ENCODE peak calls at places on chromosomes 7 and 10, in ten cellular contexts. One of them, this sample, is unnamed. For H3K4me1 and H3K36me3, the result is how much of the 10 kb centered on the place peaks cover.

GRCh38 chr7:79570904-79571303 is 117.4 kb upstream of the MAGI2 start:
- DNase-seq in Peyer's patch: no peak
- DNase-seq in NT2/D1: no peak
- DNase-seq in cardiac muscle cell: peak
- DNase-seq in effector memory CD4-positive, alpha-beta T cell: no peak
- DNase-seq in SK-N-SH: no peak
- DNase-seq in CD8-positive, alpha-beta memory T cell: no peak
- DNase-seq in GM23248: no peak
- DNase-seq in transverse colon: no peak
- DNase-seq in small intestine: no peak
- DNase-seq in this sample: no peak

GRCh38 chr10:23493711-23494110 is 54.8 kb downstream of the OTUD1 start:
- DNase-seq in SK-N-SH: no peak
- DNase-seq in NT2/D1: no peak
- DNase-seq in transverse colon: no peak
- DNase-seq in small intestine: no peak
- DNase-seq in cardiac muscle cell: no peak
- DNase-seq in effector memory CD4-positive, alpha-beta T cell: no peak
- DNase-seq in Peyer's patch: no peak
- DNase-seq in GM23248: no peak
- DNase-seq in CD8-positive, alpha-beta memory T cell: no peak
- DNase-seq in this sample: no peak

GRCh38 chr10:53579773-53580172 is 807.2 kb upstream of the MBL2 start:
- DNase-seq in CD8-positive, alpha-beta memory T cell: no peak
- DNase-seq in SK-N-SH: no peak
- DNase-seq in Peyer's patch: no peak
- DNase-seq in GM23248: no peak
- DNase-seq in effector memory CD4-positive, alpha-beta T cell: no peak
- DNase-seq in small intestine: no peak
- DNase-seq in transverse colon: no peak
- DNase-seq in NT2/D1: no peak
- DNase-seq in cardiac muscle cell: no peak
- DNase-seq in this sample: no peak

GRCh38 chr10:36094091-36094490 is 452.0 kb upstream of the FZD8 start:
- DNase-seq in SK-N-SH: no peak
- DNase-seq in CD8-positive, alpha-beta memory T cell: no peak
- DNase-seq in cardiac muscle cell: no peak
- DNase-seq in small intestine: no peak
- DNase-seq in Peyer's patch: no peak
- DNase-seq in GM23248: peak
- DNase-seq in NT2/D1: no peak
- DNase-seq in transverse colon: no peak
- DNase-seq in effector memory CD4-positive, alpha-beta T cell: no peak
- DNase-seq in this sample: no peak

GRCh38 chr10:110852255-110852896 is 19.4 kb upstream of the PDCD4 start:
- DNase-seq in SK-N-SH: no peak
- DNase-seq in CD8-positive, alpha-beta memory T cell: no peak
- DNase-seq in cardiac muscle cell: no peak
- DNase-seq in effector memory CD4-positive, alpha-beta T cell: no peak
- DNase-seq in Peyer's patch: peak
- DNase-seq in small intestine: peak
- DNase-seq in NT2/D1: no peak
- DNase-seq in GM23248: peak
- DNase-seq in transverse colon: no peak
- DNase-seq in this sample: peak

GRCh38 chr10:93420091-93420490 is 62.0 kb downstream of the MYOF start:
- DNase-seq in Peyer's patch: no peak
- DNase-seq in transverse colon: no peak
- DNase-seq in GM23248: no peak
- DNase-seq in cardiac muscle cell: peak
- DNase-seq in NT2/D1: no peak
- DNase-seq in effector memory CD4-positive, alpha-beta T cell: no peak
- DNase-seq in SK-N-SH: peak
- DNase-seq in small intestine: no peak
- DNase-seq in CD8-positive, alpha-beta memory T cell: no peak
- DNase-seq in this sample: no peak

GRCh38 chr10:14527134-14527780 is 196.5 kb upstream of the FRMD4A start:
- DNase-seq in Peyer's patch: no peak
- DNase-seq in cardiac muscle cell: no peak
- DNase-seq in effector memory CD4-positive, alpha-beta T cell: no peak
- DNase-seq in NT2/D1: no peak
- DNase-seq in CD8-positive, alpha-beta memory T cell: no peak
- DNase-seq in SK-N-SH: no peak
- DNase-seq in GM23248: no peak
- DNase-seq in transverse colon: no peak
- DNase-seq in small intestine: no peak
- DNase-seq in this sample: no peak

GRCh38 chr10:103592186-103593021 is 98.9 kb downstream of the NEURL1 start:
- DNase-seq in cardiac muscle cell: peak
- DNase-seq in effector memory CD4-positive, alpha-beta T cell: no peak
- DNase-seq in CD8-positive, alpha-beta memory T cell: no peak
- DNase-seq in Peyer's patch: no peak
- DNase-seq in NT2/D1: peak
- DNase-seq in small intestine: peak
- DNase-seq in transverse colon: peak
- DNase-seq in GM23248: peak
- DNase-seq in SK-N-SH: peak
- DNase-seq in this sample: peak

GRCh38 chr7:110922906-110923305 is 168.0 kb upstream of the LRRN3 start:
- DNase-seq in CD8-positive, alpha-beta memory T cell: no peak
- DNase-seq in GM23248: peak
- DNase-seq in effector memory CD4-positive, alpha-beta T cell: no peak
- DNase-seq in cardiac muscle cell: no peak
- DNase-seq in transverse colon: no peak
- DNase-seq in SK-N-SH: no peak
- DNase-seq in Peyer's patch: no peak
- DNase-seq in NT2/D1: no peak
- DNase-seq in small intestine: no peak
- DNase-seq in this sample: no peak

GRCh38 chr7:151045967-151046366 is 2.4 kb upstream of the ASIC3 start:
- DNase-seq in Peyer's patch: no peak
- DNase-seq in transverse colon: no peak
- DNase-seq in effector memory CD4-positive, alpha-beta T cell: no peak
- DNase-seq in cardiac muscle cell: no peak
- DNase-seq in SK-N-SH: no peak
- DNase-seq in NT2/D1: no peak
- DNase-seq in GM23248: no peak
- DNase-seq in CD8-positive, alpha-beta memory T cell: no peak
- DNase-seq in small intestine: no peak
- DNase-seq in this sample: no peak
- H3K4me1 ChIP-seq in Peyer's patch: under half
- H3K4me1 ChIP-seq in transverse colon: under half
- H3K4me1 ChIP-seq in effector memory CD4-positive, alpha-beta T cell: under half
- H3K4me1 ChIP-seq in cardiac muscle cell: under half
- H3K4me1 ChIP-seq in SK-N-SH: under half
- H3K4me1 ChIP-seq in NT2/D1: under half
- H3K4me1 ChIP-seq in GM23248: under half
- H3K4me1 ChIP-seq in CD8-positive, alpha-beta memory T cell: under half
- H3K4me1 ChIP-seq in small intestine: under half
- H3K4me1 ChIP-seq in this sample: under half

GRCh38 chr10:119450606-119451304 is 91.8 kb downstream of the RGS10 start:
- DNase-seq in effector memory CD4-positive, alpha-beta T cell: no peak
- DNase-seq in small intestine: no peak
- DNase-seq in cardiac muscle cell: no peak
- DNase-seq in GM23248: peak
- DNase-seq in CD8-positive, alpha-beta memory T cell: no peak
- DNase-seq in transverse colon: no peak
- DNase-seq in Peyer's patch: no peak
- DNase-seq in SK-N-SH: no peak
- DNase-seq in NT2/D1: no peak
- DNase-seq in this sample: no peak

GRCh38 chr10:119451305-119451896 is 91.1 kb downstream of the RGS10 start:
- DNase-seq in transverse colon: no peak
- DNase-seq in CD8-positive, alpha-beta memory T cell: no peak
- DNase-seq in small intestine: no peak
- DNase-seq in Peyer's patch: no peak
- DNase-seq in SK-N-SH: no peak
- DNase-seq in NT2/D1: no peak
- DNase-seq in GM23248: no peak
- DNase-seq in effector memory CD4-positive, alpha-beta T cell: no peak
- DNase-seq in cardiac muscle cell: no peak
- DNase-seq in this sample: no peak

GRCh38 chr10:119454231-119454804 is 88.2 kb downstream of the RGS10 start:
- DNase-seq in cardiac muscle cell: no peak
- DNase-seq in NT2/D1: peak
- DNase-seq in small intestine: no peak
- DNase-seq in CD8-positive, alpha-beta memory T cell: no peak
- DNase-seq in SK-N-SH: no peak
- DNase-seq in transverse colon: no peak
- DNase-seq in effector memory CD4-positive, alpha-beta T cell: no peak
- DNase-seq in GM23248: no peak
- DNase-seq in Peyer's patch: no peak
- DNase-seq in this sample: no peak

GRCh38 chr10:119453313-119453712 is 89.2 kb downstream of the RGS10 start:
- DNase-seq in SK-N-SH: no peak
- DNase-seq in transverse colon: no peak
- DNase-seq in effector memory CD4-positive, alpha-beta T cell: no peak
- DNase-seq in small intestine: no peak
- DNase-seq in CD8-positive, alpha-beta memory T cell: no peak
- DNase-seq in Peyer's patch: no peak
- DNase-seq in GM23248: no peak
- DNase-seq in cardiac muscle cell: no peak
- DNase-seq in NT2/D1: no peak
- DNase-seq in this sample: no peak

DNA sequence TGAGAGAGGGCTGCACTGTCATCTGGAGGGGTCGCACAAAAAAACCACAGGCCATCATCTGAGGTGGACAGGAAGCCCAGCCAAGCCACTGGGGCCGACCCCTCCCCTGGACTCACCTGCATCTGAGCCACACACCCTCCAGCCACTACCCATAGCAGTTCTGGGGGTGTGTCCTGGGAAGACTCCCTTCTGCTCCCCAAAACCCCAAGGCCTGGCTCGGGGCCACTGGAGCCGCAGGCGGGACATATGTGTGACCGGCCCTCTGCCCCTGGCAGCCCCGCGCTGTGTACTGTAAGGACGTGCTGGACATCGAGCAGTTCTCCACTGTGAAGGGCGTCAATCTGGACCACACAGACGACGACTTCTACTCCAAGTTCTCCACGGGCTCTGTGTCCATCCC is 90.1 kb downstream of the RGS10 start:
- DNase-seq in transverse colon: no peak
- DNase-seq in SK-N-SH: no peak
- DNase-seq in GM23248: no peak
- DNase-seq in NT2/D1: no peak
- DNase-seq in CD8-positive, alpha-beta memory T cell: no peak
- DNase-seq in Peyer's patch: no peak
- DNase-seq in cardiac muscle cell: no peak
- DNase-seq in small intestine: no peak
- DNase-seq in effector memory CD4-positive, alpha-beta T cell: no peak
- DNase-seq in this sample: no peak
- H3K36me3 ChIP-seq in transverse colon: under half
- H3K36me3 ChIP-seq in SK-N-SH: under half
- H3K36me3 ChIP-seq in GM23248: under half
- H3K36me3 ChIP-seq in NT2/D1: under half
- H3K36me3 ChIP-seq in CD8-positive, alpha-beta memory T cell: under half
- H3K36me3 ChIP-seq in Peyer's patch: under half
- H3K36me3 ChIP-seq in cardiac muscle cell: under half
- H3K36me3 ChIP-seq in small intestine: under half
- H3K36me3 ChIP-seq in effector memory CD4-positive, alpha-beta T cell: under half
- H3K36me3 ChIP-seq in this sample: under half

DNA sequence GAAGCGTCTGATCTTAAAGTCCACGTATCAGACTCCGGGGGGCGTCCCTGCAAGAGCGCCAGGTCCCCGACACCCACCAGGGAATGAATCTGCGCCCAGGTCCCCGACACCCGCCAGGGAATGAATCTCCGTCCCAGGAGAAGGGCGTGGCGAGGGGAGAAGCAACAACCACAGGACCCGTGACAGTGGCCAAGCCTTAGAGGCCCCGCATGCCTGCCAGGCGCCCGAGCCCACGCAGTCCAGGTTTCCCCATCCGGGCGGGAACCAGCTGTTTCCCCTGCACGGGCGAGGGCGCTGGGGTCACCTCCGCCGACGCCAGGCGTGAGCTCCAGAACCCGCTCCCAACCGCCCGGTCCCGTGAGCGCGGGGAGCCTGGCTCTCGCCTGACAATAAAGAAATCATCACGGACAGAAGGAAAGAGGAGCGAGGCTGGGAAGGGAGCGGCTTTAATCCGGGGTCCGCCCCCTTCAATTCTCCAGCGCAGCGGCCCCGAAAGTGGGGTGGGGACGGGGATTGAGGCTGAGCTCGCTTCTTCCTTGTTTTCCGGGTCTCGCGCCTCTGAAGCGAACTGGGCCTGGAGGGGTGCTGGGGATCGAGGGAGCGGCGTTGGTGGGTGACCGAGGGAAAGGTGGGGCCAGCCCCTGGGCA is 29.0 kb upstream of the BMS1 start:
- DNase-seq in cardiac muscle cell: peak
- DNase-seq in Peyer's patch: no peak
- DNase-seq in SK-N-SH: peak
- DNase-seq in transverse colon: no peak
- DNase-seq in NT2/D1: no peak
- DNase-seq in CD8-positive, alpha-beta memory T cell: no peak
- DNase-seq in GM23248: peak
- DNase-seq in small intestine: no peak
- DNase-seq in effector memory CD4-positive, alpha-beta T cell: no peak
- DNase-seq in this sample: peak
- H3K4me3 ChIP-seq in cardiac muscle cell: peak
- H3K4me3 ChIP-seq in Peyer's patch: peak
- H3K4me3 ChIP-seq in SK-N-SH: peak
- H3K4me3 ChIP-seq in transverse colon: peak
- H3K4me3 ChIP-seq in NT2/D1: peak
- H3K4me3 ChIP-seq in CD8-positive, alpha-beta memory T cell: peak
- H3K4me3 ChIP-seq in GM23248: peak
- H3K4me3 ChIP-seq in small intestine: no peak
- H3K4me3 ChIP-seq in effector memory CD4-positive, alpha-beta T cell: peak
- H3K4me3 ChIP-seq in this sample: no peak

GRCh38 chr10:7408003-7408493 is 2.8 kb downstream of the SFMBT2 start:
- DNase-seq in GM23248: peak
- DNase-seq in NT2/D1: no peak
- DNase-seq in Peyer's patch: peak
- DNase-seq in transverse colon: peak
- DNase-seq in small intestine: no peak
- DNase-seq in effector memory CD4-positive, alpha-beta T cell: no peak
- DNase-seq in cardiac muscle cell: peak
- DNase-seq in SK-N-SH: no peak
- DNase-seq in CD8-positive, alpha-beta memory T cell: peak
- DNase-seq in this sample: peak

GRCh38 chr10:7409732-7410168 is 1.1 kb downstream of the SFMBT2 start:
- DNase-seq in SK-N-SH: peak
- DNase-seq in small intestine: no peak
- DNase-seq in GM23248: peak
- DNase-seq in effector memory CD4-positive, alpha-beta T cell: no peak
- DNase-seq in transverse colon: no peak
- DNase-seq in Peyer's patch: no peak
- DNase-seq in cardiac muscle cell: no peak
- DNase-seq in NT2/D1: no peak
- DNase-seq in CD8-positive, alpha-beta memory T cell: no peak
- DNase-seq in this sample: no peak

GRCh38 chr10:7410306-7410799 is 481 bp downstream of the SFMBT2 start:
- DNase-seq in NT2/D1: no peak
- DNase-seq in transverse colon: peak
- DNase-seq in Peyer's patch: no peak
- DNase-seq in effector memory CD4-positive, alpha-beta T cell: no peak
- DNase-seq in CD8-positive, alpha-beta memory T cell: no peak
- DNase-seq in small intestine: no peak
- DNase-seq in cardiac muscle cell: peak
- DNase-seq in GM23248: peak
- DNase-seq in SK-N-SH: peak
- DNase-seq in this sample: peak

GRCh38 chr10:7408494-7409044 is 2.3 kb downstream of the SFMBT2 start:
- DNase-seq in effector memory CD4-positive, alpha-beta T cell: no peak
- DNase-seq in Peyer's patch: peak
- DNase-seq in NT2/D1: no peak
- DNase-seq in transverse colon: peak
- DNase-seq in small intestine: no peak
- DNase-seq in SK-N-SH: peak
- DNase-seq in CD8-positive, alpha-beta memory T cell: peak
- DNase-seq in GM23248: peak
- DNase-seq in cardiac muscle cell: peak
- DNase-seq in this sample: peak

GRCh38 chr10:7409045-7409731 is 1.6 kb downstream of the SFMBT2 start:
- DNase-seq in NT2/D1: no peak
- DNase-seq in cardiac muscle cell: peak
- DNase-seq in CD8-positive, alpha-beta memory T cell: peak
- DNase-seq in GM23248: peak
- DNase-seq in Peyer's patch: peak
- DNase-seq in small intestine: no peak
- DNase-seq in SK-N-SH: peak
- DNase-seq in transverse colon: peak
- DNase-seq in effector memory CD4-positive, alpha-beta T cell: no peak
- DNase-seq in this sample: peak
- H3K4me1 ChIP-seq in NT2/D1: under half
- H3K4me1 ChIP-seq in cardiac muscle cell: under half
- H3K4me1 ChIP-seq in CD8-positive, alpha-beta memory T cell: under half
- H3K4me1 ChIP-seq in GM23248: under half
- H3K4me1 ChIP-seq in Peyer's patch: under half
- H3K4me1 ChIP-seq in small intestine: under half
- H3K4me1 ChIP-seq in SK-N-SH: under half
- H3K4me1 ChIP-seq in transverse colon: under half
- H3K4me1 ChIP-seq in effector memory CD4-positive, alpha-beta T cell: under half
- H3K4me1 ChIP-seq in this sample: under half

This sample was measured in mucosa of descending colon.